ENCODE peak calls at places on chromosomes 13 and 19, in six cellular contexts. M, N, G, B, C and J are unnamed samples.
A peak's percentile ranks its signal among the peaks of the same experiment; 100 is the strongest.

GRCh38 chr13:24662195-24663088 is 17.8 kb upstream of the ATP12A start:
- DNase-seq in M (no peak), G (no peak), B (no peak), N (no peak), C (no peak), J (no peak)

GRCh38 chr13:59545007-59545406 is 618.7 kb downstream of the DIAPH3 start:
- DNase-seq in B (no peak), N (no peak), C (no peak), M (no peak), G (no peak), J (no peak)

GRCh38 chr19:55530996-55531395 is 5.9 kb downstream of the SBK2 start:
- DNase-seq in C (no peak), B (no peak), G (no peak), N (no peak), M (no peak), J (no peak)

GRCh38 chr19:4776436-4777205 is 14.9 kb upstream of the FEM1A start:
- DNase-seq in C (no peak), G (no peak), B (no peak), M (no peak), N (no peak), J (no peak)

GRCh38 chr19:44824758-44825157 is 15.9 kb downstream of the BCAM start:
- DNase-seq in G (no peak), N (no peak), C (no peak), B (no peak), M (no peak), J (no peak)

GRCh38 chr19:56369886-56370676 is 23.3 kb downstream of the ZNF582 start:
- DNase-seq in M (no peak), G (no peak), C (no peak), B (no peak), N (no peak), J (no peak)

GRCh38 chr13:66887088-66887487 is 343.0 kb downstream of the PCDH9 start:
- DNase-seq in B (no peak), G (no peak), M (no peak), C (no peak), N (no peak), J (peak; percentile 19)

GRCh38 chr13:72314210-72314609 is 413.2 kb downstream of the MZT1 start:
- DNase-seq in G (no peak), N (no peak), C (no peak), B (no peak), M (no peak), J (no peak)

GRCh38 chr13:80312967-80313366 is 28.0 kb downstream of the SPRY2 start:
- DNase-seq in N (no peak), M (no peak), G (no peak), B (no peak), C (no peak), J (no peak)

GRCh38 chr13:34545461-34545860 is 396.6 kb upstream of the NBEA start:
- DNase-seq in M (no peak), C (no peak), N (no peak), B (no peak), G (no peak), J (no peak)

GRCh38 chr19:51493776-51494175 is 7.8 kb downstream of the SIGLEC12 start:
- DNase-seq in B (no peak), C (no peak), M (no peak), G (no peak), N (no peak), J (no peak)

GRCh38 chr19:18741566-18742121 is 49.5 kb downstream of the COMP start:
- DNase-seq in M (no peak), G (no peak), B (peak; percentile 75), N (peak; percentile 69), C (peak; percentile 36), J (no peak)

GRCh38 chr19:6199240-6199983 is 63.9 kb downstream of the ACSBG2 start:
- DNase-seq in G (peak; percentile 90), N (peak; percentile 99), B (peak; percentile 100), M (peak; percentile 99), C (peak; percentile 99), J (peak; percentile 70)

GRCh38 chr13:77177646-77178045 is 149.2 kb downstream of the MYCBP2 start:
- DNase-seq in C (no peak), G (no peak), B (no peak), N (no peak), M (no peak), J (no peak)

GRCh38 chr13:46022476-46022875 is 30.1 kb downstream of the ZC3H13 start:
- DNase-seq in B (no peak), C (no peak), G (no peak), N (no peak), M (no peak), J (no peak)

GRCh38 chr13:24251525-24251924 is 57.9 kb upstream of the C1QTNF9 start:
- DNase-seq in M (peak; percentile 83), B (peak; percentile 61), C (no peak), G (no peak), N (no peak), J (no peak)

GRCh38 chr13:97125051-97125809 is 96.9 kb upstream of the MBNL2 start:
- DNase-seq in N (peak; percentile 35), B (peak; percentile 37), C (peak; percentile 55), M (no peak), G (peak; percentile 98), J (no peak)

GRCh38 chr13:50916701-50917184 is 7.2 kb downstream of the RNASEH2B start:
- DNase-seq in B (no peak), N (no peak), G (no peak), M (no peak), C (no peak), J (no peak)

GRCh38 chr19:51127755-51128154 is 3.0 kb downstream of the SIGLEC9 start:
- DNase-seq in G (no peak), C (no peak), N (peak; percentile 53), B (no peak), M (peak; percentile 36), J (no peak)

GRCh38 chr13:39856714-39857113 is 201.3 kb downstream of the COG6 start:
- DNase-seq in N (no peak), B (no peak), G (no peak), C (no peak), M (no peak), J (no peak)